ENCODE peak calls at places on chromosome 3, in four cellular contexts. C is GM23248, S is left ventricle myocardium superior, G is B cell. Y is an unnamed sample.

GRCh38 chr3:52281980-52282801 is 3.7 kb upstream of the WDR82 start:
- DNase-seq in C (peak), S (no peak), G (no peak), Y (no peak)

GRCh38 chr3:115974940-115975339 is 351.6 kb downstream of the GAP43 start:
- DNase-seq in C (no peak), S (no peak), G (no peak), Y (no peak)

GRCh38 chr3:101809178-101810022 is 30.4 kb downstream of the NXPE3 start:
- DNase-seq in C (peak), S (no peak), G (peak), Y (peak)

GRCh38 chr3:59608356-59608755 is 558.5 kb upstream of the CFAP20DC start:
- DNase-seq in C (no peak), S (no peak), G (no peak), Y (no peak)

GRCh38 chr3:61645148-61645547 is 83.8 kb downstream of the PTPRG start:
- DNase-seq in C (no peak), S (no peak), G (no peak), Y (no peak)

GRCh38 chr3:63353383-63353782 is 75.3 kb downstream of the SYNPR start:
- DNase-seq in C (peak), S (no peak), G (no peak), Y (no peak)

GRCh38 chr3:12444582-12445468 is 39.5 kb upstream of the TSEN2 start:
- DNase-seq in C (no peak), S (peak), G (no peak), Y (no peak)

GRCh38 chr3:30346927-30347320 is 259.5 kb upstream of the TGFBR2 start:
- DNase-seq in C (no peak), S (no peak), G (no peak), Y (no peak)

GRCh38 chr3:7309707-7310106 is 448.8 kb downstream of the GRM7 start:
- DNase-seq in C (no peak), S (peak), G (no peak), Y (peak)

GRCh38 chr3:46576-46975 is 150.0 kb upstream of the CHL1 start:
- DNase-seq in C (peak), S (no peak), G (no peak), Y (no peak)

GRCh38 chr3:43148033-43148432 is 42.2 kb upstream of the POMGNT2 start:
- DNase-seq in C (no peak), S (no peak), G (no peak), Y (no peak)

GRCh38 chr3:140768921-140769320 is 91.1 kb downstream of the TRIM42 start:
- DNase-seq in C (peak), S (no peak), G (no peak), Y (no peak)

GRCh38 chr3:154111365-154111764 is 9.8 kb upstream of the ARHGEF26 start:
- DNase-seq in C (no peak), S (no peak), G (no peak), Y (no peak)

GRCh38 chr3:107431298-107432012 is 54.2 kb downstream of the CCDC54 start:
- DNase-seq in C (peak), S (peak), G (peak), Y (peak)

GRCh38 chr3:34387831-34388564 is 589.6 kb downstream of the PDCD6IP start:
- DNase-seq in C (no peak), S (no peak), G (no peak), Y (peak)

GRCh38 chr3:188661801-188662200 is 507.8 kb downstream of the LPP start:
- DNase-seq in C (no peak), S (no peak), G (no peak), Y (no peak)

GRCh38 chr3:171838218-171838720 is 4.9 kb upstream of the TMEM212 start:
- DNase-seq in C (peak), S (peak), G (no peak), Y (peak)

GRCh38 chr3:174776123-174776522 is 83.0 kb upstream of the NAALADL2 start:
- DNase-seq in C (peak), S (no peak), G (no peak), Y (no peak)

GRCh38 chr3:66938338-66938963 is 59.7 kb upstream of the KBTBD8 start:
- DNase-seq in C (peak), S (no peak), G (peak), Y (peak)

GRCh38 chr3:39808467-39809180 is 785 bp upstream of the MYRIP start:
- DNase-seq in C (peak), S (peak), G (no peak), Y (peak)

GRCh38 chr3:194305356-194306108 is 45.6 kb downstream of the CPN2 start:
- DNase-seq in C (no peak), S (no peak), G (no peak), Y (no peak)

GRCh38 chr3:15361494-15362214 is 29.3 kb upstream of the SH3BP5 start:
- DNase-seq in C (peak), S (no peak), G (peak), Y (no peak)

GRCh38 chr3:126569390-126569975 is 10.8 kb upstream of the C3orf22 start:
- DNase-seq in C (no peak), S (no peak), G (no peak), Y (no peak)

GRCh38 chr3:68817243-68817642 is 115.1 kb downstream of the TAFA4 start:
- DNase-seq in C (no peak), S (no peak), G (no peak), Y (no peak)

GRCh38 chr3:96347289-96347688 is 467.1 kb upstream of the EPHA6 start:
- DNase-seq in C (no peak), S (no peak), G (no peak), Y (no peak)

GRCh38 chr3:31176045-31176444 is 281.6 kb upstream of the GADL1 start:
- DNase-seq in C (no peak), S (no peak), G (no peak), Y (no peak)

GRCh38 chr3:79517766-79518413 is 249.9 kb downstream of the ROBO1 start:
- DNase-seq in C (peak), S (no peak), G (no peak), Y (peak)

GRCh38 chr3:32175607-32176197 is 62.8 kb upstream of the CMTM8 start:
- DNase-seq in C (peak), S (no peak), G (peak), Y (peak)

GRCh38 chr3:123431658-123432323 is 17.1 kb downstream of the ADCY5 start:
- DNase-seq in C (no peak), S (no peak), G (no peak), Y (peak)

GRCh38 chr3:69855436-69856162 is 116.3 kb downstream of the MITF start:
- DNase-seq in C (peak), S (no peak), G (no peak), Y (peak)

GRCh38 chr3:78050276-78051080 is 1010.6 kb downstream of the ROBO2 start:
- DNase-seq in C (peak), S (no peak), G (no peak), Y (no peak)

GRCh38 chr3:39286771-39287170 is 6.9 kb upstream of the CX3CR1 start:
- DNase-seq in C (no peak), S (no peak), G (no peak), Y (no peak)

GRCh38 chr3:52385157-52385556 is 59.7 kb downstream of the SEMA3G start:
- DNase-seq in C (peak), S (no peak), G (no peak), Y (no peak)

Y was measured in pons.